ENCODE peak calls at places on chromosome 22, in five cellular contexts. F, Z, N, P and K are unnamed samples.

GRCh38 chr22:49575703-49576081 is 252.0 kb downstream of the BRD1 start:
- DNase-seq in P (peak; percentile 8), Z (peak; percentile 41), N (no peak), F (no peak), K (peak; percentile 70)

GRCh38 chr22:29481265-29482000 is 1.4 kb downstream of the NEFH start:
- DNase-seq in F (peak; percentile 82), Z (no peak), N (no peak), P (peak; percentile 83), K (no peak)

GRCh38 chr22:16936625-16937024 is 71.4 kb downstream of the GAB4 start:
- DNase-seq in P (no peak), F (no peak), N (no peak), Z (no peak), K (no peak)

GRCh38 chr22:49934891-49935557 is 16.6 kb downstream of the CRELD2 start:
- DNase-seq in P (peak; percentile 92), F (peak; percentile 72), Z (no peak), N (peak; percentile 39), K (peak; percentile 98)

GRCh38 chr22:35400335-35400680 is 368 bp downstream of the MCM5 start:
- DNase-seq in F (no peak), P (peak; percentile 54), N (no peak), Z (no peak), K (peak; percentile 86)

GRCh38 chr22:10961043-10961860 is 4566.7 kb upstream of the OR11H1 start:
- DNase-seq in Z (no peak), P (no peak), N (no peak), F (no peak), K (peak; percentile 78)

GRCh38 chr22:18078329-18079041 is 695 bp downstream of the PEX26 start:
- DNase-seq in N (peak; percentile 19), Z (no peak), P (peak; percentile 60), F (peak; percentile 40), K (peak; percentile 92)

GRCh38 chr22:43951966-43952365 is 3.3 kb upstream of the SAMM50 start:
- DNase-seq in N (no peak), P (no peak), Z (no peak), F (no peak), K (no peak)

GRCh38 chr22:49929553-49929979 is 11.1 kb downstream of the CRELD2 start:
- DNase-seq in N (no peak), P (peak; percentile 82), Z (no peak), F (peak; percentile 70), K (peak; percentile 97)

GRCh38 chr22:47837703-47838102 is 1075.3 kb downstream of the TBC1D22A start:
- DNase-seq in N (no peak), F (no peak), Z (no peak), P (no peak), K (no peak)

DNA sequence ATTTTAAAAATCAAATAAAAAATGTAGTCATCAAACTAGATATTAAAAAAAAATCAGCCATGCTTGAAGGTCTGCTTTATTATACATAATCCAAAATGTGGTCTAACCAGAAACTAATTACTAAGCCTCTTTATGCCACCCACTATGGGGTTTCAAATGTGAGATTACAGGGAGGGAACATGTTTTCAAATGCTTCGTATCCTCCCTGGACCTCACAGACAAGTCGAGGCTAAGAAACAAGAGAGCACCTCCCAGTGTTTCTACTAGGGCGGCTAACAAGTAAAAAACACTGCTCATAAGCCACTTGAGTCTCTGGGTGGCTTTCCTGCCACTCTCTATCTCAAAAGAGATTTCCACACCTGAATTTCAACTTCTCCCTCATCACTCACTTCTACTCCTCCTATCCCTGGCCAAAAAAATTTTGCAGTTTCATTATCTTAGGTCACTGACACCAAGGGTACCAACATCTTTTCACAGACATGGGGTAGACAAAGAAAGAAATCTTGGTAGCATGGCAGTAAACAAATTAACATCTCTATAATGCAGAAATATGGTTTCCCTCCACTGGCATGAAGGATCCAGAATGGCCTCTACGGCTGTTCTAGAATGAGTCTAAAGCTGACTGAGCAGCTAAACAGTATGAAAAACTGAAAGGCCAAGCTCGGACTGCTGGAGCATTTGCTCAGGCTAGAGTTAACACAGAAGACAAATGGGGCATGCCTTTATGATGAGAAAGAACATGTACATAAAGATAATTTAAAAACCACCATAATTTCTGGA is 50.9 kb downstream of the PITPNB start:
- DNase-seq in Z (no peak), P (no peak), F (no peak), N (no peak), K (no peak)
- H3K27ac ChIP-seq in Z (peak overlapping the region; percentile 74), P (peak overlapping the region; percentile 93), F (peak overlapping the region; percentile 23), N (peak overlapping the region; percentile 98), K (peak overlapping the region; percentile 32)

DNA sequence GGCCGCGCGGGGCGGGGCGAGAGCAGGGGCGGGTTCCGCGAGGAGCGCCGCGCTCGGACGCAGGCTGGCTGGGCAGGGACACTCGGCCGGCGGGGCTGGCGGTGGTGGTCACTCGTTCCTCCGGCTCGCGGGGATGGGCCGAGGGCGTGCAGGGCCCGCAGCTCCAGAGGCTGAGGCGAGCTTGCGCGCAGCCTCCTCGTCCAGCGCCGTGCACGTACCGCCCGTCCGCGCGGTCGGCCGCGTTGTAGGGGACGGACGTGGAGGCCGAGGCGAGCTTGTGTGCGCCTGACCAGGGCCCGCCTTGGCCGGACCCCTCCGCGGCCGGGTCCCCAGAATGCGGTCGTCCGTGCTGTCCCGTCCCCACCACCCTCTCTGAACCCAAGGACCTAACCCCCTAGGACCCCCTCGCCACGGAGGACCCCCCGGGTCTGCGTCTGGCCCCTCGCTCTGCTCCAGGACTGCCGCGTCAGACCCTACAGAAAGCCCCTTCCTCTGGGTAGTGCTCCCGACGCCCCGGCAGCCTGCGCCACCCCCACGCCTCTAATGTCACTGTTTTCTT is 569 bp upstream of the YPEL1 start:
- DNase-seq in P (no peak), Z (no peak), N (no peak), F (no peak), K (no peak)
- H3K4me3 ChIP-seq in P (peak overlapping the region; percentile 58), Z (peak overlapping the region; percentile 68), N (peak overlapping the region; percentile 59), F (no peak overlapping the region), K (peak overlapping the region; percentile 69)

GRCh38 chr22:39239561-39240423 is 5.0 kb downstream of the PDGFB start:
- DNase-seq in Z (peak; percentile 84), F (no peak), N (no peak), P (no peak), K (no peak)
- TF ChIP-seq POLR2A in Z (no peak), F (no peak), N (no peak), P (no peak), K (no peak)

DNA sequence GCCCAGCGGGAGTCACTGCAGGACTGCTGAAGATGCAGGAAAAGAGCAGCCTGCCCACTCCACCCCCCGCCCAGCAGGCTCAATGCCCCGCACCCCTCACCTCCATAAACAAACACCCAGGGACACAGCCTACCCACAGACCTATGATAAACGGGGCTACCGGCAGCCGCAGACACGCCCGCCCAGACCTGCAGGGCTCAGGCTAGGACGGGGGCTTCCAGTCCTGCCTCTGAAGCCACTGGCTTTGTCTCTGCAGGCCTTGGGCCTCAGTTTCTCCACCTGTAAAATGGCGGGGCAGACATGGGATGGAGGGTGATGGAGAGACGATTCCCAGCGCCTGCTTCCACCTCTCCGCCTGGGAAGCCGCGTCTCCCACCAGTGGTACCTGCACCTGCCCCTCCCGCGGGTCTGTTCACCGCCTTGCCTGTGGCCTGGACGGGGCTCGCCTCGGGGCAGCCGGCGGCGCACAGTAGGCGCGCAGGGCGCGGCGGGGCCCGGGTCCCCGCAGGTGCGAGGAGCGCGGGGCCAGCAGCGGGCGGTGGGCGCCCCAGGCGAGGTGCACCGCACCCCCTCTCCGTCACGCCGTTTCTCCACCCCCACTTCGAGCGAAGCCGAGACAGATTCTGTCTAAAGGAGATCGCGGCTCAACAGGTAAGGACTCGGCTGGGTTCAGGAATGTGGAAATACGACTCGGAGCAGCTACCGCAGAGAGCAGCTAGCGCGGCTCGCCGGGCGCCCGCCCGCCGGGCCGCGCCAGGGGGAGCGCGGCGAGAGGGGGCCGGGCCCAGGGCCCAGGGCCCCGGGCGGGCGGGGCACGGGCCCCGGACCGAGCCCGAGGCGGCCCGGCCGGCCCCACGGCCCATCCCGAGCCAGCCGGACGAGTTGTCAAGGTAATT is 1.4 kb downstream of the WNT7B start:
- DNase-seq in Z (no peak), F (no peak), N (no peak), P (no peak), K (no peak)
- H3K27ac ChIP-seq in Z (no peak overlapping the region), F (no peak overlapping the region), N (no peak overlapping the region), P (no peak overlapping the region), K (no peak overlapping the region)

DNA sequence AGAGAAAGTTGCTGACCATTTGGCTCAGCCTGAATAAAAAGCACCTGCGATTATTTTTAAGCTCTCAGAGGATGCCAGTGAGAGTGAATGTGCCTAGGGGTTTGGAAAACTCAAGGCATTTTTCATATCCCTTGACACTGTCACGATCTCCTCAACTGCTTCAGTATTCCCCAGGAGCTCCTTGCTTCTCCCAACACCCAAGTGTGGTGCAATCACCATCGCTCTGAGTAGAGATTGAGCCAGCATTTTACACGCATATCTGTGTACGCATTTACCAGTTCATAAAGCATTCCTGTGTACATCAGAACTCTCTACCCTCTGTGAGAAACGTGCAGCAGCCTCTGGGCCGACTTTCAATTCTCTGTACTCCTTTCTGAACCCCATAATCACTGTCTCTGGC is 1.3 kb downstream of the SRRD start:
- DNase-seq in F (no peak), Z (no peak), P (no peak), N (no peak), K (no peak)
- H3K4me3 ChIP-seq in F (no peak overlapping the region), Z (peak overlapping the region; percentile 67), P (no peak overlapping the region), N (no peak overlapping the region), K (no peak overlapping the region)

GRCh38 chr22:37887610-37888378 is 18.3 kb upstream of the MICALL1 start:
- DNase-seq in Z (no peak), N (peak; percentile 65), P (peak; percentile 73), F (no peak), K (no peak)
- TF ChIP-seq POLR2A in Z (no peak), N (no peak), P (no peak), F (no peak), K (no peak)